ENCODE peak calls at places on chromosomes 3 and 15, in six cellular contexts. K is GM23248, S is PC-9, E is hepatocyte, T is endothelial cell of umbilical vein, R is fibroblast of lung. O is an unnamed sample.

GRCh38 chr3:195240939-195241338 is 30.0 kb downstream of the XXYLT1 start:
- DNase-seq in K (no peak), S (no peak), E (no peak), T (no peak), R (no peak), O (no peak)

GRCh38 chr3:16885588-16885903 is 791 bp downstream of the PLCL2 start:
- DNase-seq in K (no peak), S (no peak), E (no peak), T (no peak), R (peak; percentile 20), O (no peak)

GRCh38 chr15:39602143-39602542 is 21.3 kb downstream of the THBS1 start:
- DNase-seq in K (peak; percentile 13), S (no peak), E (no peak), T (no peak), R (no peak), O (no peak)

GRCh38 chr15:80452166-80452565 is 48.0 kb downstream of the ARNT2 start:
- DNase-seq in K (no peak), S (no peak), E (no peak), T (no peak), R (no peak), O (no peak)

GRCh38 chr15:75307778-75308390 is 25.2 kb downstream of the GOLGA6D start:
- DNase-seq in K (peak; percentile 41), S (peak; percentile 51), E (peak; percentile 78), T (peak; percentile 12), R (no peak), O (no peak)

GRCh38 chr15:60004846-60005351 is 788 bp downstream of the FOXB1 start:
- DNase-seq in K (peak; percentile 27), S (no peak), E (no peak), T (peak; percentile 13), R (peak; percentile 27), O (no peak)

GRCh38 chr15:92667291-92667904 is 11.8 kb upstream of the FAM174B start:
- DNase-seq in K (no peak), S (no peak), E (no peak), T (no peak), R (peak; percentile 21), O (no peak)

GRCh38 chr3:36695769-36696137 is 68.6 kb downstream of the DCLK3 start:
- DNase-seq in K (peak; percentile 85), S (no peak), E (no peak), T (no peak), R (peak; percentile 49), O (peak; percentile 87)

GRCh38 chr3:123202451-123202850 is 708 bp downstream of the SEC22A start:
- DNase-seq in K (peak; percentile 36), S (no peak), E (peak; percentile 32), T (peak; percentile 18), R (no peak), O (no peak)

GRCh38 chr15:91192285-91193058 is 92.4 kb downstream of the SV2B start:
- DNase-seq in K (no peak), S (no peak), E (no peak), T (no peak), R (no peak), O (no peak)

GRCh38 chr3:42535981-42536784 is 33.7 kb downstream of the VIPR1 start:
- DNase-seq in K (peak; percentile 38), S (no peak), E (peak; percentile 68), T (peak; percentile 16), R (no peak), O (no peak)

GRCh38 chr15:91801836-91802534 is 51.5 kb upstream of the SLCO3A1 start:
- DNase-seq in K (no peak), S (peak; percentile 42), E (no peak), T (no peak), R (no peak), O (no peak)

GRCh38 chr3:100053929-100054620 is 60.2 kb downstream of the FILIP1L start:
- DNase-seq in K (no peak), S (no peak), E (peak; percentile 39), T (no peak), R (no peak), O (no peak)

GRCh38 chr3:46024131-46024530 is 3.2 kb downstream of the XCR1 start:
- DNase-seq in K (peak; percentile 22), S (no peak), E (no peak), T (no peak), R (peak; percentile 23), O (no peak)

GRCh38 chr3:100260081-100260684 is 609 bp upstream of the TBC1D23 start:
- DNase-seq in K (peak; percentile 73), S (peak; percentile 46), E (peak; percentile 46), T (no peak), R (peak; percentile 72), O (peak; percentile 60)

GRCh38 chr3:140416686-140417085 is 261.2 kb upstream of the TRIM42 start:
- DNase-seq in K (no peak), S (no peak), E (no peak), T (no peak), R (no peak), O (no peak)

GRCh38 chr15:58678683-58679082 is 70.8 kb downstream of the ADAM10 start:
- DNase-seq in K (no peak), S (no peak), E (no peak), T (peak; percentile 55), R (peak; percentile 25), O (peak; percentile 9)

GRCh38 chr3:125611908-125612307 is 16.6 kb upstream of the OSBPL11 start:
- DNase-seq in K (no peak), S (no peak), E (no peak), T (no peak), R (no peak), O (no peak)

GRCh38 chr15:76840830-76841460 is 64.2 kb downstream of the SCAPER start:
- DNase-seq in K (peak; percentile 75), S (no peak), E (peak; percentile 37), T (peak; percentile 51), R (peak; percentile 67), O (peak; percentile 17)

GRCh38 chr3:18789734-18790133 is 358.6 kb upstream of the KCNH8 start:
- DNase-seq in K (no peak), S (no peak), E (no peak), T (no peak), R (no peak), O (no peak)

GRCh38 chr15:55357774-55358173 is 38.8 kb downstream of the PIGB start:
- DNase-seq in K (peak; percentile 84), S (peak; percentile 39), E (no peak), T (peak; percentile 64), R (peak; percentile 65), O (peak; percentile 77)

GRCh38 chr15:38354321-38354929 is 99.5 kb upstream of the FAM98B start:
- DNase-seq in K (peak; percentile 76), S (peak; percentile 51), E (peak; percentile 76), T (peak; percentile 80), R (peak; percentile 83), O (peak; percentile 37)

GRCh38 chr3:86180696-86181095 is 810.3 kb downstream of the VGLL3 start:
- DNase-seq in K (peak; percentile 4), S (no peak), E (peak; percentile 16), T (no peak), R (no peak), O (no peak)

GRCh38 chr3:180036678-180037455 is at the start of gene PEX5L:
- DNase-seq in K (peak; percentile 66), S (no peak), E (peak; percentile 80), T (peak; percentile 42), R (peak; percentile 24), O (peak; percentile 52)
- TF ChIP-seq EZH2 in K (no peak), S (no peak), E (no peak), T (peak; percentile 67), R (peak; percentile 28), O (peak; percentile 51)

GRCh38 chr3:25429441-25429907 is 1.4 kb downstream of the RARB start:
- DNase-seq in K (no peak), S (no peak), E (no peak), T (peak; percentile 70), R (no peak), O (no peak)
- H3K4me2 ChIP-seq in K (no peak overlapping the region), S (peak overlapping the region; percentile 72), E (peak overlapping the region; percentile 78), T (peak overlapping the region; percentile 99), R (peak overlapping the region; percentile 93), O (peak overlapping the region; percentile 88)

DNA sequence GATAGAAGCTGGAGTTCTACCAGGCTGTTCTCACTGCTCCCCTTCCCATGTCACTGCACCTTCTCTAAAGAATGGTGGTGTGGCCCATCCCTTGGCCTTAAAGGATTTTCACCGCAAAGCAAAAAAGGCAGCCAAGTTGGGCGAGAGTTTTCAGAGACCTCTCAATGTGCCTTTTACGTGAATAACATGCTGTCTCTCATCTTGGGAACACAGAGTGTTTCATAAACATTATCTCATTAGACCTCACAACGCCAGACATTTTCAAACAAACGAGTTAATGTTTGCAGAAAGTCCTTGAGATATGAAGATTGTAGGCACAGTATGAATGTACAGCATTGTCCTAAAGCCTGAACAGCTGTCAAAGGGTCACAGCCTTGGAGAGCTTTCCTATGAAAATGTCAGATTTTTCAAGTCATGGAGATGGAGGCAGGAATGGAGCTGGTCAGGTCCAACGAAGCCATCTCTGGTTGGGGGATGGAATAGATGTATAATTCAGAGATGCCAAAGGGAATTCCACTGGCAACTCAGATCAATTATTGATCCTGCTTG is 21.3 kb downstream of the TM4SF1 start:
- DNase-seq in K (no peak), S (no peak), E (no peak), T (no peak), R (peak; percentile 56), O (no peak)
- TF ChIP-seq EZH2 in K (no peak), S (no peak), E (no peak), T (no peak), R (no peak), O (no peak)

DNA sequence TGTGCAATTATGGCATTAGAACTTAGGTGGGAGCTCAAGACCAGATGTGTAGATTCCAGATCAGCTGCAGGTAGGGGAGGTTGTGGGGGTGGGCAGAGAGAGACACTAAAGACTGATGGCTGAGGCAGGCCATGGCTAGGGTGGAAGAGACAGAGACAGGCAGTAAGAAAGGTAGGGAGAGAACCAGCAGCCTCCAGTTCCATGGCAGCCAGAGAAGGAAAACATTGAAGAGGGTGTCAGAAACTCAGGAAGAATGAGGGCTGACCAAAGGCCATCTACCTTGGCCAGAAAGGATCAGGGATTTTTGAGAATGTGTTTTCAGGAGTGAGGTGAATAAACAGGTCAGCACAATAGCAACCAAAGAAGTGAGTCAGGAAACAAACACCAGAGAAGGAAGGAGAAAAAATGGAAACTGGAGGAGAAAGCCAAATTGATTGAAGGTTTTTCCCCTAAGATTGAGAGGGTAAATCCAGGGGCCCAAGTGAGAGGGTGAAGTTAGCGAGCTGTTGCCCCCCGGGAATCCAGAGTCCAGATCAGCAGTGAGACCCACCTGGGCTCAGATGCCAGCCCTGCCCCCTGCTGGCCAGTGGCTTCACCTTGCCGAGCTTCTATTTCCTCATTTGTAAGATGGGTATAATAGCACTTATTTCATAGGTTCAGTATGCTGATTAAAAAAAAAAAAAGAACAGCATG is 41.0 kb downstream of the ABHD2 start:
- DNase-seq in K (peak; percentile 55), S (peak; percentile 54), E (peak; percentile 51), T (peak; percentile 62), R (peak; percentile 48), O (no peak)
- H3K4me2 ChIP-seq in K (no peak overlapping the region), S (peak overlapping the region; percentile 7), E (no peak overlapping the region), T (no peak overlapping the region), R (no peak overlapping the region), O (peak overlapping the region; percentile 14)

GRCh38 chr15:70025413-70026296 is 72.1 kb downstream of the TLE3 start:
- DNase-seq in K (peak; percentile 73), S (no peak), E (no peak), T (no peak), R (no peak), O (no peak)
- TF ChIP-seq EZH2 in K (no peak), S (no peak), E (no peak), T (no peak), R (no peak), O (no peak)